ENCODE peak calls at places on chromosomes 3 and 15, in nine cellular contexts. B is HCT116, I is transverse colon, Q is esophagus muscularis mucosa, C is endothelial cell of umbilical vein, K is vagina, A is sigmoid colon, V is HepG2, T is GM23338. M is an unnamed sample.

GRCh38 chr3:21159565-21159950 is 591.5 kb downstream of the ZNF385D start:
- DNase-seq in C (no peak), T (no peak), V (no peak), A (no peak), Q (no peak), B (no peak), I (no peak), K (no peak), M (no peak)

GRCh38 chr15:80834402-80834801 is 55.2 kb downstream of the CEMIP start:
- DNase-seq in V (no peak), T (no peak), C (no peak), A (no peak), I (no peak), Q (no peak), K (no peak), B (no peak), M (no peak)

GRCh38 chr15:80932989-80933388 is 56.6 kb downstream of the MESD start:
- DNase-seq in K (no peak), A (peak), C (peak), V (no peak), Q (no peak), B (no peak), I (peak), T (no peak), M (no peak)

GRCh38 chr3:8500208-8500961 is 1.2 kb upstream of the LMCD1 start:
- DNase-seq in C (peak), I (no peak), V (peak), A (no peak), K (no peak), Q (no peak), T (peak), B (no peak), M (no peak)

GRCh38 chr15:75640483-75641175 is 605 bp upstream of the IMP3 start:
- DNase-seq in T (peak), C (peak), I (no peak), K (no peak), B (peak), Q (no peak), A (no peak), V (peak), M (peak)

GRCh38 chr3:55860040-55860439 is 372.9 kb upstream of the WNT5A start:
- DNase-seq in A (no peak), V (no peak), Q (no peak), T (no peak), K (no peak), B (no peak), I (no peak), C (no peak), M (no peak)

GRCh38 chr3:63878394-63879089 is 14.9 kb downstream of the ATXN7 start:
- DNase-seq in T (peak), V (peak), C (no peak), A (no peak), B (no peak), K (no peak), I (no peak), Q (no peak), M (no peak)

GRCh38 chr3:108391917-108392585 is 95.7 kb downstream of the HHLA2 start:
- DNase-seq in K (no peak), A (no peak), Q (no peak), C (no peak), I (no peak), B (no peak), V (no peak), T (no peak), M (no peak)

GRCh38 chr3:157999246-157999645 is 107.0 kb downstream of the SHOX2 start:
- DNase-seq in B (no peak), T (no peak), K (no peak), I (no peak), Q (no peak), C (no peak), V (no peak), A (no peak), M (no peak)

GRCh38 chr3:184645304-184645703 is 66.6 kb downstream of the MAGEF1 start:
- DNase-seq in C (no peak), I (peak), V (peak), K (no peak), Q (no peak), B (no peak), A (no peak), T (no peak), M (no peak)

GRCh38 chr3:69999191-70000027 is at the start of gene SAMMSON:
- DNase-seq in C (no peak), I (no peak), A (no peak), V (no peak), Q (no peak), B (no peak), K (no peak), T (peak), M (no peak)

GRCh38 chr15:69042531-69042930 is 28.0 kb downstream of the NOX5 start:
- DNase-seq in B (no peak), Q (no peak), T (no peak), C (no peak), V (no peak), I (no peak), A (no peak), K (peak), M (no peak)

GRCh38 chr15:65832549-65833364 is 36.5 kb upstream of the RAB11A start:
- DNase-seq in C (peak), Q (peak), A (peak), B (peak), I (peak), K (no peak), V (peak), T (peak), M (no peak)

GRCh38 chr3:187406927-187407326 is 38.7 kb downstream of the RTP4 start:
- DNase-seq in T (no peak), C (no peak), I (no peak), A (no peak), V (no peak), Q (no peak), B (no peak), K (no peak), M (no peak)

GRCh38 chr3:115999598-115999997 is 376.3 kb downstream of the GAP43 start:
- DNase-seq in B (no peak), K (no peak), C (no peak), Q (no peak), I (no peak), A (no peak), T (no peak), V (no peak), M (no peak)

GRCh38 chr15:85523530-85523929 is 143.1 kb downstream of the AKAP13 start:
- DNase-seq in Q (no peak), C (no peak), B (no peak), V (no peak), K (no peak), I (no peak), T (no peak), A (no peak), M (no peak)

GRCh38 chr15:85531083-85531482 is 150.7 kb downstream of the AKAP13 start:
- DNase-seq in T (no peak), B (no peak), V (no peak), C (no peak), Q (no peak), I (no peak), A (no peak), K (no peak), M (no peak)

GRCh38 chr15:85530079-85530478 is 149.7 kb downstream of the AKAP13 start:
- DNase-seq in K (no peak), I (no peak), B (no peak), V (no peak), C (no peak), Q (no peak), A (no peak), T (peak), M (no peak)

GRCh38 chr15:85525755-85526154 is 145.4 kb downstream of the AKAP13 start:
- DNase-seq in A (no peak), C (no peak), K (no peak), V (no peak), Q (no peak), B (no peak), I (no peak), T (no peak), M (no peak)

GRCh38 chr15:85527907-85528306 is 147.5 kb downstream of the AKAP13 start:
- DNase-seq in B (no peak), V (no peak), K (no peak), C (peak), Q (no peak), A (no peak), I (no peak), T (no peak), M (no peak)
- TF ChIP-seq POLR2AphosphoS5 in B (no peak), V (no peak), K (no peak), C (no peak), Q (no peak), A (no peak), I (no peak), T (no peak), M (no peak)

GRCh38 chr15:85379403-85380131 is 836 bp upstream of the AKAP13 start:
- DNase-seq in I (peak), C (peak), A (no peak), B (no peak), K (no peak), V (no peak), T (peak), Q (no peak), M (peak)
- H3K27ac ChIP-seq in I (peak), C (peak), A (peak), B (peak), K (peak), V (peak), T (no peak), Q (peak), M (peak)

GRCh38 chr3:36923523-36923943 is 21.3 kb downstream of the TRANK1 start:
- DNase-seq in A (no peak), B (no peak), V (no peak), Q (no peak), T (peak), I (no peak), K (peak), C (no peak), M (peak)
- TF ChIP-seq CTCF in A (no peak), B (no peak), V (no peak), Q (no peak), T (peak), I (no peak), K (no peak), C (peak), M (no peak)

GRCh38 chr15:45126535-45127158 is 3.0 kb downstream of the DUOXA1 start:
- DNase-seq in Q (no peak), A (no peak), K (no peak), C (peak), V (peak), B (peak), T (peak), I (no peak), M (no peak)
- TF ChIP-seq POLR2AphosphoS5 in Q (no peak), A (no peak), K (no peak), C (no peak), V (no peak), B (no peak), T (no peak), I (no peak), M (no peak)

GRCh38 chr3:16319307-16319706 is 54.3 kb downstream of the OXNAD1 start:
- DNase-seq in I (no peak), Q (no peak), V (peak), K (no peak), A (no peak), C (no peak), B (peak), T (peak), M (no peak)
- H3K27ac ChIP-seq in I (peak), Q (peak), V (no peak), K (no peak), A (no peak), C (no peak), B (no peak), T (no peak), M (no peak)

GRCh38 chr15:82895983-82896382 is 56.5 kb downstream of the HOMER2 start:
- DNase-seq in I (no peak), C (no peak), Q (no peak), T (no peak), K (no peak), B (no peak), A (no peak), V (no peak), M (no peak)

GRCh38 chr15:82891025-82891390 is 61.5 kb downstream of the HOMER2 start:
- DNase-seq in C (no peak), I (no peak), Q (no peak), A (no peak), K (no peak), T (no peak), V (no peak), B (no peak), M (no peak)

GRCh38 chr15:82892541-82892940 is 60.0 kb downstream of the HOMER2 start:
- DNase-seq in K (no peak), I (no peak), C (no peak), V (no peak), T (no peak), Q (no peak), A (no peak), B (no peak), M (no peak)

GRCh38 chr15:82894971-82895520 is 57.5 kb downstream of the HOMER2 start:
- DNase-seq in A (no peak), C (no peak), Q (no peak), I (no peak), V (no peak), K (no peak), B (no peak), T (peak), M (no peak)

DNA sequence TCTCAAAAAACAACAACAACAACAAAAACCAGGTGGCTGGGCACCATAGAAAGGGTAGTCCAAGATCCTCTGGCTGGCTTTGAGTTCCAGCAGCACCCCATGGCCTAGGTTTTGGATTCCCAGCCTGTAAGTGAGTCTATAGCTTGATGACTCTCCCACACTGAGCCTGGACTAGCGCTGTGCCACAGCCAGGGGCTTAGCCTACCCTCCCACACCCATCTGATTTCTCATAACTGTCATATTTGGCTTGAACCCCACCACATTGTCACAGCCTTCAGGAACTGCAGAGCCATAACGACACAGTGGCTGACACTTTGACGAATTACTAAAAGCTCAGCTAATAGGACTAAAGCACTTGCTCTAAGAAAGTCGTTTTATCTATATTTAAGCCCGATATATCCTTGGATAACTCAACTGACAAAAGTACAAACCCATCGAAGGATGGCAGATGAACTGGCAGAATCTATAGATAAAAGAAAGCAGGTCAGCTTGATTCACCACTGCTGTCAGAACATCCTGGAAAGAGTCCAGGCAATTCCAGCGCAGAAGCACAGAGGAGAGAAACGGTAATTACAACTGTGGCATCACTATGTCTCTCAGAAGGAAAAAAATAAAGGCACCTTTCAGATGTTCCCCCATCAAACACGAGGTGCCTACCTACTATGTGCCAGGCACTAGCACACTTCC is 62.0 kb downstream of the HOMER2 start:
- DNase-seq in B (no peak), Q (no peak), C (no peak), A (no peak), K (no peak), I (no peak), T (no peak), V (no peak), M (no peak)
- TF ChIP-seq CTCF in B (no peak), Q (no peak), C (no peak), A (peak), K (no peak), I (no peak), T (no peak), V (no peak), M (no peak)

DNA sequence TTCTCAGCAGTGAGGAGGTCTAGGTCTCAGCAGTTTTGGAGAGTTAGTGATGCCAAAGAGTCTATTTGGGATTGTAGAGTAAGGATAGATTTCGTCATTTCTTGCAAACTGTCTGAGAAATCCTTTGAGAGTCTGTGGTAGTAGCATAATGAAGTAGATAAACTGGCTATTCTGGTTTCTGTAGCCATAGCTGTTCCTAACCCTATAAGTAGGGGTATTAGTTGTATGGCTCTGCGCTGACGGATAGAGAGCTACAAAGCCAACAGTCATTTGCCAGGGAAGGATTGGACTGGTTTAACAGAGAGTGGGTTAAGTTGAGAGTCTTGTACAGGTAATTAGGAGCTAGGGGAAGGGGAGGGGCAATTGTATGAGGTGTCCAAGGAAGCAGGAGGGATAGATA is 50.6 kb downstream of the KLHDC8B start:
- DNase-seq in V (no peak), I (no peak), C (no peak), K (no peak), T (no peak), A (no peak), Q (no peak), B (no peak), M (no peak)
- TF ChIP-seq POLR2AphosphoS5 in V (no peak), I (no peak), C (no peak), K (peak), T (no peak), A (no peak), Q (no peak), B (no peak), M (no peak)